ENCODE peak calls at places on chromosomes 11 and 22, in seven cellular contexts. L is HepG2, C is tibial nerve, X is HCT116, Q is transverse colon, J is body of pancreas, B is uterus. Y is an unnamed sample.
A peak's percentile ranks its signal among the peaks of the same experiment; 100 is the strongest.

GRCh38 chr11:61481806-61482205 is 26.7 kb upstream of the LRRC10B start:
- DNase-seq in L (no peak), C (no peak), X (no peak), Q (no peak), J (no peak), B (no peak), Y (no peak)

GRCh38 chr11:61947486-61948210 is 2.5 kb upstream of the BEST1 start:
- DNase-seq in L (peak; percentile 73), C (peak; percentile 95), X (peak; percentile 62), Q (peak; percentile 88), J (peak; percentile 87), B (peak; percentile 95), Y (peak; percentile 93)

GRCh38 chr11:63619967-63620366 is 5.7 kb upstream of the PLAAT3 start:
- DNase-seq in L (no peak), C (no peak), X (no peak), Q (no peak), J (no peak), B (no peak), Y (no peak)

GRCh38 chr11:61764606-61765260 is 12.3 kb downstream of the MYRF start:
- DNase-seq in L (no peak), C (no peak), X (no peak), Q (no peak), J (no peak), B (peak; percentile 82), Y (peak; percentile 86)

GRCh38 chr11:87908086-87908485 is 267.2 kb downstream of the RAB38 start:
- DNase-seq in L (no peak), C (no peak), X (no peak), Q (no peak), J (no peak), B (no peak), Y (no peak)

GRCh38 chr11:15867886-15868285 is 488.5 kb downstream of the SOX6 start:
- DNase-seq in L (no peak), C (no peak), X (no peak), Q (no peak), J (no peak), B (no peak), Y (no peak)

GRCh38 chr11:87740968-87741367 is 434.3 kb downstream of the RAB38 start:
- DNase-seq in L (no peak), C (no peak), X (no peak), Q (no peak), J (no peak), B (no peak), Y (no peak)

GRCh38 chr11:45102810-45103621 is 43.4 kb upstream of the PRDM11 start:
- DNase-seq in L (peak; percentile 48), C (no peak), X (peak; percentile 45), Q (peak; percentile 51), J (peak; percentile 59), B (peak; percentile 47), Y (no peak)

GRCh38 chr11:15665368-15665871 is 550.7 kb downstream of the INSC start:
- DNase-seq in L (peak; percentile 19), C (no peak), X (no peak), Q (peak; percentile 14), J (no peak), B (no peak), Y (no peak)

GRCh38 chr11:118434553-118435232 is 1.6 kb upstream of the KMT2A start:
- DNase-seq in L (no peak), C (no peak), X (no peak), Q (peak; percentile 32), J (peak; percentile 30), B (peak; percentile 33), Y (peak; percentile 35)

GRCh38 chr11:35259529-35259928 is 120.6 kb downstream of the CD44 start:
- DNase-seq in L (no peak), C (no peak), X (no peak), Q (no peak), J (no peak), B (no peak), Y (no peak)

GRCh38 chr22:41147722-41148121 is 55.3 kb downstream of the EP300 start:
- DNase-seq in L (no peak), C (no peak), X (no peak), Q (no peak), J (no peak), B (no peak), Y (no peak)
- H3K4me1 ChIP-seq in L (no peaks in the 10 kb centered on the region), C (no peaks in the 10 kb centered on the region), X (no peaks in the 10 kb centered on the region), Q (no peaks in the 10 kb centered on the region), J (peaks cover 3% of the 10 kb centered on the region), B (no peaks in the 10 kb centered on the region), Y (no peaks in the 10 kb centered on the region)

GRCh38 chr22:42296381-42296853 is 26.0 kb upstream of the TCF20 start:
- DNase-seq in L (no peak), C (no peak), X (no peak), Q (peak; percentile 50), J (no peak), B (no peak), Y (no peak)
- TF ChIP-seq CTCF in L (peak; percentile 14), C (no peak), X (no peak), Q (no peak), J (no peak), B (no peak), Y (no peak)

GRCh38 chr22:37519268-37520195 is at the start of gene CARD10:
- DNase-seq in L (no peak), C (no peak), X (no peak), Q (peak; percentile 68), J (peak; percentile 59), B (no peak), Y (no peak)
- TF ChIP-seq POLR2A in L (no peak), C (peak; percentile 19), X (no peak), Q (no peak), J (no peak), B (no peak), Y (no peak)

GRCh38 chr11:19737575-19737974 is 24.9 kb downstream of the NAV2 start:
- DNase-seq in L (no peak), C (no peak), X (no peak), Q (no peak), J (no peak), B (no peak), Y (no peak)
- H3K4me1 ChIP-seq in L (no peaks in the 10 kb centered on the region), C (peaks cover 72% of the 10 kb centered on the region), X (no peaks in the 10 kb centered on the region), Q (peaks cover 14% of the 10 kb centered on the region), J (peaks cover 4% of the 10 kb centered on the region), B (no peaks in the 10 kb centered on the region), Y (peaks cover 1% of the 10 kb centered on the region)

GRCh38 chr22:38718414-38718813 is 12.7 kb downstream of the GTPBP1 start:
- DNase-seq in L (peak; percentile 47), C (no peak), X (peak; percentile 70), Q (peak; percentile 79), J (peak; percentile 77), B (peak; percentile 64), Y (peak; percentile 45)
- TF ChIP-seq CTCF in L (no peak), C (peak; percentile 45), X (no peak), Q (peak; percentile 64), J (peak; percentile 80), B (peak; percentile 61), Y (no peak)

DNA sequence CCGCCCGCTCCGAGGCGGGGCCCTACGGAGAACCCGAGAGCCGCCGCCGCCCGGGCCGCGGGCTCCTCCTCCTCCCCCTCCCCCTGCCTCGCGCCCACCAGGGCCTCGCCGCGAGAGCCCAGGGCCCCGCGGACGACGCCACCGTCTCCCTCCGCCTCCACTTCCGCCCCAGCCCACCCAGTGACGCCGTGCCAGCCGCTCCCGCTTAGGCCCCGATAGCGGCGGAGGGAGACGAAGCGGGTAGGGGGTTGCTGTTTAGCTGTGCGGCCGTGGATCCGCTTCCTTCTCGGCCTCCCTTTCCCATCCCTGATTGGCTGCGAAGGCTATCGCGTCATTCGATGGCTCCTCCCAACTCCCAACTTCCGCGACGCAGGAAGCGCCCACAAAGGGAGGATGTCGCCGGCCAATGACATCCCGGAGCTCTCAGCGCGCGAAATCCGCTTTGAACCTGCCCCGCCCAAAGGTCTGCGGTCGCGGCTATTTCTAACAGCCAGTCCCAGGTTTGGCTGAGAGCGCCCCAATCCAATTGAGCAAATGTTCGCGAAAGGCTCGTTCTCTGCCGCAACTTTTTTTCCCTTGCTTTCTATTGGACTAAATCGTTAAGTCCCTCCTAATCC is at the start of gene FAM76B:
- DNase-seq in L (peak; percentile 98), C (peak; percentile 91), X (peak; percentile 98), Q (peak; percentile 97), J (peak; percentile 97), B (peak; percentile 97), Y (peak; percentile 97)
- TF ChIP-seq POLR2A in L (peak; percentile 67), C (peak; percentile 96), X (no peak), Q (peak; percentile 93), J (peak; percentile 87), B (peak; percentile 81), Y (peak; percentile 95)

GRCh38 chr11:67431346-67432249 is 3.3 kb downstream of the RPS6KB2 start:
- DNase-seq in L (no peak), C (no peak), X (no peak), Q (no peak), J (no peak), B (no peak), Y (peak; percentile 34)
- H3K4me1 ChIP-seq in L (peaks cover 20% of the 10 kb centered on the region), C (peaks cover 34% of the 10 kb centered on the region), X (peaks cover 11% of the 10 kb centered on the region), Q (peaks cover 11% of the 10 kb centered on the region), J (peaks cover 23% of the 10 kb centered on the region), B (no peaks in the 10 kb centered on the region), Y (peaks cover 5% of the 10 kb centered on the region)

GRCh38 chr22:45212306-45212709 is 28.4 kb downstream of the KIAA0930 start:
- DNase-seq in L (no peak), C (no peak), X (no peak), Q (peak; percentile 64), J (no peak), B (peak; percentile 73), Y (peak; percentile 36)
- TF ChIP-seq CTCF in L (no peak), C (no peak), X (no peak), Q (no peak), J (peak; percentile 2), B (no peak), Y (no peak)

DNA sequence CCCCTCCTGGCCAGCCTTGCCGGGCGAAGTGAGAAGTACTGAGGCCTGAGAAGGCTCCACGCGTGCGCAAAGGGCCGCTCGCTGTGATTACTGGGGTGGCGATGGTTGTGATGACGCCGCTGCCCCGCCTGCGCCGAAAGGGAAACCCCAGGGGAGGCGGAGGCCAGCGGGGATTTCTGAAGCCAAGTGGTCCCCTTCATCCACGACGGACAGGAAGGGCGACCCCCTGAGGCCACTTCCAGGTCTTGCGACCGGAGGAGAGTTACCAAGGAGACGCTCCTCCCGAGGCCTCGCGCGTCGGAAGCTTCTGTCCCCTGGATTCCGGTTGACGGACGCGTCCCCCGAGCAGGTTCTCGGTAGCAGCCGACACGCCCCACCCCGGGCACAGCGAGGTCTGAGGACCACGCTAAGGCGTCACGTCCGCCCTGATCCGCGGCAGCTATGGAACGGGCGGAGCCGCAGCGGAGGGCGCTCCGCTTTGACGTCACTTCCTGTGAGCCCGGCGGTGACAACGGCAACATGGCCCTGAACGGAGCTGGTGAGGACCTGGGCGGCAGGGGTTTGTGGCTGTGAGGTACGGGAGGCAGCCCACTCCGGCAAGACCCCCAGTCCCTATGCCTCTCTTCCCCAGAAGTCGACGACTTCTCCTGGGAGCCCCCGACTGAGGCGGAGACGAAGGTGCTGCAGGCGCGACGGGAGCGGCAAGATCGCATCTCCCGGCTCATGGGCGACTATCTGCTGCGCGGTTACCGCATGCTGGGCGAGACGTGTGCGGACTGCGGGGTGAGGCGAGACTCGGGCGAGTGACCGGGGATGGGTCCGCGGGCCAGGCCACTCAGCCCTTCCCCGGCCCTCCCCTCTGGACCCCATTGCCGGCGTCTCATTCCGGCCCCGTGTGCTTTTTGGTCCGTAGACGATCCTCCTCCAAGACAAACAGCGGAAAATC is at the start of gene ZNRD2:
- DNase-seq in L (peak; percentile 96), C (peak; percentile 94), X (peak; percentile 97), Q (peak; percentile 98), J (peak; percentile 96), B (peak; percentile 98), Y (peak; percentile 98)
- TF ChIP-seq POLR2A in L (no peak), C (peak; percentile 75), X (peak; percentile 36), Q (peak; percentile 85), J (peak; percentile 73), B (peak; percentile 22), Y (peak; percentile 86)